ENCODE peak calls at places on chromosomes 7 and 10, in four cellular contexts. L is body of pancreas, N is colonic mucosa, H is adrenal gland. V is an unnamed sample.

GRCh38 chr7:108324053-108325038 is 131.9 kb downstream of the NRCAM start:
- DNase-seq in L (no peak), N (no peak), H (no peak), V (no peak)

GRCh38 chr10:35447693-35448407 is 111.5 kb downstream of the CCNY start:
- DNase-seq in L (peak; percentile 49), N (peak; percentile 58), H (peak; percentile 71), V (no peak)

GRCh38 chr10:21715531-21716195 is 181.6 kb downstream of the MLLT10 start:
- DNase-seq in L (no peak), N (no peak), H (no peak), V (no peak)

GRCh38 chr7:131952365-131952764 is 395.9 kb upstream of the PODXL start:
- DNase-seq in L (no peak), N (no peak), H (no peak), V (no peak)

GRCh38 chr7:17770710-17771375 is 169.5 kb downstream of the SNX13 start:
- DNase-seq in L (no peak), N (no peak), H (no peak), V (no peak)

GRCh38 chr7:100476903-100477870 is 1.8 kb downstream of the TSC22D4 start:
- DNase-seq in L (no peak), N (peak; percentile 64), H (no peak), V (peak; percentile 50)

GRCh38 chr7:108452707-108453106 is 3.5 kb downstream of the NRCAM start:
- DNase-seq in L (no peak), N (no peak), H (no peak), V (no peak)

GRCh38 chr7:73532224-73532623 is 10.1 kb upstream of the BAZ1B start:
- DNase-seq in L (no peak), N (no peak), H (no peak), V (no peak)

GRCh38 chr10:105466521-105466920 is 825.4 kb downstream of the SORCS3 start:
- DNase-seq in L (no peak), N (no peak), H (no peak), V (no peak)

GRCh38 chr10:14658331-14659122 is 116.2 kb downstream of the FAM107B start:
- DNase-seq in L (no peak), N (no peak), H (no peak), V (peak; percentile 2)

GRCh38 chr10:43471929-43472720 is 35.2 kb downstream of the ZNF487 start:
- DNase-seq in L (no peak), N (no peak), H (no peak), V (no peak)

GRCh38 chr10:89553064-89553734 is 17.8 kb upstream of the SLC16A12 start:
- DNase-seq in L (peak; percentile 30), N (no peak), H (no peak), V (no peak)

GRCh38 chr7:80145780-80146422 is 11.3 kb downstream of the GNAI1 start:
- DNase-seq in L (no peak), N (no peak), H (no peak), V (no peak)

GRCh38 chr7:20217193-20217948 is at the start of gene MACC1:
- DNase-seq in L (peak; percentile 89), N (peak; percentile 85), H (peak; percentile 7), V (peak; percentile 34)

GRCh38 chr10:121168513-121169216 is 317.5 kb downstream of the WDR11 start:
- DNase-seq in L (no peak), N (no peak), H (no peak), V (no peak)

GRCh38 chr10:124321433-124322072 is 97.2 kb downstream of the OAT start:
- DNase-seq in L (no peak), N (no peak), H (no peak), V (no peak)

GRCh38 chr7:152902870-152903860 is 143.6 kb downstream of the ACTR3B start:
- DNase-seq in L (no peak), N (no peak), H (no peak), V (peak; percentile 39)

GRCh38 chr7:37719077-37719476 is 35.5 kb downstream of the GPR141 start:
- DNase-seq in L (no peak), N (no peak), H (no peak), V (no peak)

GRCh38 chr10:119024882-119025281 is 4.6 kb upstream of the NANOS1 start:
- DNase-seq in L (no peak), N (no peak), H (no peak), V (no peak)

GRCh38 chr7:104096683-104097082 is 107.2 kb upstream of the RELN start:
- DNase-seq in L (no peak), N (no peak), H (no peak), V (no peak)

GRCh38 chr10:116826803-116827202 is 22.5 kb upstream of the ENO4 start:
- DNase-seq in L (no peak), N (no peak), H (no peak), V (no peak)

GRCh38 chr10:4240641-4241197 is 455.7 kb upstream of the KLF6 start:
- DNase-seq in L (no peak), N (no peak), H (no peak), V (no peak)

GRCh38 chr10:71648595-71649320 is 70.8 kb downstream of the C10orf105 start:
- DNase-seq in L (no peak), N (peak; percentile 82), H (no peak), V (no peak)

GRCh38 chr7:57250801-57251200 is 118.6 kb upstream of the ZNF479 start:
- DNase-seq in L (no peak), N (no peak), H (no peak), V (no peak)

GRCh38 chr10:82463165-82463564 is 588.2 kb downstream of the NRG3 start:
- DNase-seq in L (no peak), N (no peak), H (no peak), V (no peak)

GRCh38 chr10:113045155-113046055 is 95.4 kb downstream of the TCF7L2 start:
- DNase-seq in L (no peak), N (no peak), H (no peak), V (no peak)

GRCh38 chr7:104643587-104644217 is 315.3 kb downstream of the LHFPL3 start:
- DNase-seq in L (no peak), N (no peak), H (no peak), V (no peak)

GRCh38 chr7:69545175-69545574 is 53.1 kb upstream of the AUTS2 start:
- DNase-seq in L (no peak), N (no peak), H (no peak), V (no peak)

GRCh38 chr7:13833872-13834271 is 155.6 kb downstream of the ETV1 start:
- DNase-seq in L (no peak), N (no peak), H (no peak), V (no peak)

GRCh38 chr10:110356628-110357245 is 52.0 kb upstream of the SMNDC1 start:
- DNase-seq in L (no peak), N (peak; percentile 29), H (peak; percentile 87), V (peak; percentile 51)
- H3K4me1 ChIP-seq in L (peaks cover 13% of the 10 kb centered on the region), N (no peaks in the 10 kb centered on the region), H (peaks cover 18% of the 10 kb centered on the region), V (peaks cover 9% of the 10 kb centered on the region)

GRCh38 chr10:47351899-47352815 is 4.0 kb downstream of the RBP3 start:
- DNase-seq in L (no peak), N (no peak), H (no peak), V (no peak)

GRCh38 chr10:47354900-47355299 is 6.7 kb downstream of the RBP3 start:
- DNase-seq in L (no peak), N (no peak), H (no peak), V (no peak)

GRCh38 chr10:47356708-47357107 is 8.5 kb downstream of the RBP3 start:
- DNase-seq in L (no peak), N (no peak), H (no peak), V (no peak)

GRCh38 chr10:47353351-47353750 is 5.2 kb downstream of the RBP3 start:
- DNase-seq in L (no peak), N (no peak), H (no peak), V (no peak)

DNA sequence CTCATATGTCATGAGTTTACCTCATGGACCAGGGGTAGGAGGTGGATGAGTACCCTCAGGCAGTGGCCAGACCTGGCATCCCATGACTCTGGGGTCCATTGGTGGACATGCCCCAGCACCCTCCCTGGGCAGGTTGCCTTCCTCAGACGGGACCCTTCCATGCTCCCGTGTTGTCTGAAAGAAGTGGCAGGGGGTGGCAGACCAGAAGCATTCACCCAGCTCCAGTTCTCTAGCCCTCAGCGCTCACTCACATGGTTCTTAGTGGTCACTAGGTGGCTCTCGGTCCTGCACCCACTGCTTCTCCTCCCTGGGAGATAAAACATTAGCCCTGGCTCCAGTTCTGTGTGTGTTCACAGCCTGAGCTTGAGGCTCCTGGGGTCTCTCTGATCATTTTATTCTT is 6.0 kb downstream of the RBP3 start:
- DNase-seq in L (no peak), N (no peak), H (no peak), V (no peak)
- TF ChIP-seq CTCF in L (no peak), N (no peak), H (no peak), V (no peak)

GRCh38 chr10:102654969-102655368 is 10.7 kb downstream of the TRIM8 start:
- DNase-seq in L (no peak), N (no peak), H (no peak), V (no peak)
- H3K36me3 ChIP-seq in L (no peaks in the 10 kb centered on the region), N (peaks cover 15% of the 10 kb centered on the region), H (no peaks in the 10 kb centered on the region), V (peaks cover 30% of the 10 kb centered on the region)

GRCh38 chr10:133139561-133140065 is 20.4 kb upstream of the KNDC1 start:
- DNase-seq in L (no peak), N (no peak), H (no peak), V (no peak)
- H3K4me1 ChIP-seq in L (no peaks in the 10 kb centered on the region), N (no peaks in the 10 kb centered on the region), H (peaks cover 10% of the 10 kb centered on the region), V (no peaks in the 10 kb centered on the region)

V was measured in CD8-positive, alpha-beta T cell.